ENCODE peak calls at places on chromosome 11, in six cellular contexts. W, Y, B, R, Q and D are unnamed samples.

GRCh38 chr11:65437436-65438227 is 15.0 kb downstream of the NEAT1 start:
- DNase-seq in R (no peak), Q (no peak), Y (no peak), B (no peak), W (no peak), D (no peak)

GRCh38 chr11:1653541-1654387 is 24.2 kb downstream of the KRTAP5-5 start:
- DNase-seq in Y (no peak), R (no peak), Q (no peak), B (no peak), W (no peak), D (no peak)

GRCh38 chr11:880447-880846 is 30.2 kb downstream of the CHID1 start:
- DNase-seq in B (no peak), R (no peak), Y (no peak), W (no peak), Q (no peak), D (no peak)

GRCh38 chr11:27390318-27390958 is 27.4 kb upstream of the CCDC34 start:
- DNase-seq in B (no peak), Q (no peak), R (no peak), W (no peak), Y (no peak), D (no peak)

GRCh38 chr11:20289732-20290131 is 73.8 kb upstream of the HTATIP2 start:
- DNase-seq in Q (no peak), Y (no peak), B (no peak), R (no peak), W (no peak), D (no peak)

GRCh38 chr11:1230456-1231395 is 7.9 kb downstream of the MUC5B start:
- DNase-seq in W (no peak), R (no peak), Q (no peak), Y (no peak), B (no peak), D (no peak)

GRCh38 chr11:116984589-116984988 is 113.6 kb downstream of the SIK3 start:
- DNase-seq in W (no peak), Y (no peak), B (no peak), Q (no peak), R (no peak), D (no peak)

GRCh38 chr11:59668188-59668949 is 468 bp downstream of the PATL1 start:
- DNase-seq in R (no peak), Y (peak), Q (peak), B (no peak), W (peak), D (no peak)

GRCh38 chr11:64765291-64765803 is 5.6 kb upstream of the PYGM start:
- DNase-seq in B (no peak), W (no peak), R (no peak), Y (no peak), Q (no peak), D (no peak)

GRCh38 chr11:45921561-45922424 is 663 bp upstream of the LARGE2 start:
- DNase-seq in R (no peak), Q (no peak), Y (peak), B (peak), W (peak), D (peak)

GRCh38 chr11:26992031-26992541 is 1.8 kb upstream of the FIBIN start:
- DNase-seq in R (no peak), W (no peak), Q (no peak), Y (no peak), B (no peak), D (no peak)

GRCh38 chr11:17391493-17392355 is 3.3 kb upstream of the KCNJ11 start:
- DNase-seq in Y (no peak), B (no peak), Q (peak), W (no peak), R (no peak), D (no peak)

GRCh38 chr11:60831143-60831500 is 10.8 kb upstream of the CCDC86 start:
- DNase-seq in W (peak), B (peak), R (peak), Q (peak), Y (peak), D (peak)

GRCh38 chr11:2589538-2589934 is 110.3 kb downstream of the KCNQ1OT1 start:
- DNase-seq in W (peak), R (no peak), B (peak), Q (no peak), Y (no peak), D (peak)

GRCh38 chr11:128412847-128413791 is 174.2 kb downstream of the ETS1 start:
- DNase-seq in R (no peak), Y (no peak), W (no peak), Q (peak), B (no peak), D (no peak)

GRCh38 chr11:2736577-2737225 is 36.9 kb upstream of the KCNQ1OT1 start:
- DNase-seq in W (no peak), Q (no peak), R (no peak), B (no peak), Y (no peak), D (no peak)

GRCh38 chr11:105469931-105470330 is 139.9 kb upstream of the GRIA4 start:
- DNase-seq in B (no peak), W (no peak), Q (no peak), R (no peak), Y (no peak), D (no peak)

GRCh38 chr11:14904745-14905103 is 12.7 kb upstream of the CYP2R1 start:
- DNase-seq in R (peak), Q (peak), B (peak), Y (no peak), W (peak), D (no peak)

DNA sequence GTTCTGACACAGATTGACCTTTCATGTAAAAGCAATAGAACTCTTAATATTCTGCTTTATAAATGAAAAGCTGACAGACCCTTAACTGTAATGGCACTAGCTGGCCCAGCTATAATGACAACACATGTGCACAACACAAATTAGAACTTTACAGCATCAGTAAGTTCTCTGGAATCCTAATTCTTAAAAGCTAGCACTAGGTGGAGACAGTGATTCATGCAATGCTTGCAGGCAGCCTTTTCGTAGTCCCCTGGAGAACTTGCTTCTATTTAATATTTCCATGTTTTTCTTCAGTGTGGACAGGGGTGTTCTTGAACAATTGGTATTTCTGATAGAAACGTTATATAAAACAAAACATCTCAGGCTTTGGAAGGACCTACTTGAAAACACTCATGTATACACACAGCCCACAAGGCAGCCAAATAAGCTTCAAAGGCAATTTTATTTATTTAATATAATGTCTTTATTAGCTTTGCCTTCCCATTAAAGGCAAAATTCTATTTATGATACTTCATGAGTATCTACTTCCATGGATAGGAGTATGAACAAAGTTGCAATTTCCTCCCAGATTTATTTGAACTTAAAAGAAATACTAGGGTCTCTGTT is 374.3 kb upstream of the MPPED2 start:
- DNase-seq in B (no peak), Q (peak), R (no peak), Y (no peak), W (no peak), D (no peak)
- TF ChIP-seq CTCF in B (no peak), Q (peak), R (no peak), Y (peak), W (peak), D (peak)

DNA sequence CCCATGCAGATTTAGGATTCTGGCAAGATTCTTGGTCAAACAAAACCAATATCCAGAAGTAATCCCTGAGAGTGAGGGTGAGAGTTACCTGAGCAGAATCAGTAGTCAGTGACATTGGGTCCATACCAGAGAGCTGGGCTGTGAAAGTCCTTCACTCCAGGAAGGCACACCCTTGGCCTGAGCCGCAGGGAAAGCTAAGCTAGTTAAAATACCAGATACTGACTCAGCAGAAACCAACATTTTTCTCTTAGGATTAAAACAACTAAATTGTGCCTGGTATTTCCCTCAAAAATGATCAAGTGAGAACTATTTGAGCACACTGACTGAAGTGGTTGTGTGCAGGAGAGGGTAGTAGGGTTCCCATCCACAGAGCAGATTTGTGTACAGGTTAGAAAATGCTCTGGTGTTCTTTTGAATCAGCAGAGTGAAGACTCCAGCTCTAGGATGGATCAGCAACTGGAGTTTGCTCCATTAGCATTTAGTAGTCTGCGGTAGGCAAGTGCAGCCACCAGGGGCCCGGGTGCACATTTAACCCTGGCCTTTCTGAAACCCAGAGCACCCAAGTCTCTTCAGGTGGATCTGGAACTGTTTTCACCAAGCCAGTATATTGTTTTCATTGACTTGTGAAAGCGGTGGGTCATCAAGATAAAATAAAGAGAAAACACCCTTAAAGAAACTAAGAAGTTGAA is 100.7 kb upstream of the CLPB start:
- DNase-seq in W (no peak), B (no peak), R (no peak), Y (no peak), Q (no peak), D (no peak)
- TF ChIP-seq CTCF in W (no peak), B (no peak), R (no peak), Y (peak), Q (no peak), D (no peak)

GRCh38 chr11:66851698-66852465 is 5.0 kb upstream of the LRFN4 start:
- DNase-seq in R (no peak), Y (no peak), Q (peak), B (no peak), W (no peak), D (no peak)
- TF ChIP-seq CTCF in R (no peak), Y (peak), Q (peak), B (no peak), W (no peak), D (no peak)

DNA sequence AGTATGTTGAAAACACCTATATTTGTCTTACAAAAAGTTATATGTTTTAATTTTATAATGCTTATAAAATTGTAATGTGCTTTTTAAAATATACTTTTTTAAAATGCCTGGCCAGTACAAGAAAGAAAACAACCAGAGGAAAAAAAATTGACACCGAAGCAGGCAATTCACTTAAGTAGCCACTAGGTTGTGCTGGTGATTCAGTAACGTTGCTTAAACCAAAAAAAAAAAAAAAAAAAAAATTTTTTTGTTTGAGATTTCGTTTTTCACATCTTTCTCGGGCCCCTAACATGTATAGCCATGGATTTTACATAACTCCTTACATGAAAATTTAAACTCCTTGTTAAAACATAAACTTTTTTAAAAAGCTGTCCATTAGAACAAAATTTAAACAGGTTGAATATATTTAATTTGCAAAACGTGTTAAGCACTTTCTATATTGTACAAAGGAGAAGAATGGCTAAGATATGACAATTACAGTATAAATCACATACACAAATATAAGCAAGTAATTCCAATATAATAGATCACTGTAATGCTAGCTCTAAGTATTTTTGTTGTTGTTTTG is 9.2 kb downstream of the OR8B4 start:
- DNase-seq in Q (peak), Y (no peak), R (no peak), W (no peak), B (no peak), D (no peak)
- TF ChIP-seq CTCF in Q (peak), Y (peak), R (peak), W (peak), B (no peak), D (peak)

GRCh38 chr11:107592813-107593212 is 1.9 kb downstream of the ELMOD1 start:
- DNase-seq in Y (no peak), R (no peak), Q (no peak), B (no peak), W (no peak), D (no peak)

GRCh38 chr11:107591446-107592236 is 694 bp downstream of the ELMOD1 start:
- DNase-seq in R (no peak), Y (peak), B (peak), W (no peak), Q (peak), D (no peak)

GRCh38 chr11:107592256-107592655 is 1.3 kb downstream of the ELMOD1 start:
- DNase-seq in Y (no peak), R (no peak), Q (no peak), B (no peak), W (no peak), D (no peak)

GRCh38 chr11:107590460-107591097 is 368 bp upstream of the ELMOD1 start:
- DNase-seq in B (no peak), Q (no peak), W (no peak), Y (no peak), R (no peak), D (no peak)

GRCh38 chr11:107591098-107591445 is at the start of gene ELMOD1:
- DNase-seq in B (peak), W (peak), Y (peak), Q (peak), R (no peak), D (peak)
- TF ChIP-seq CTCF in B (no peak), W (peak), Y (peak), Q (no peak), R (no peak), D (no peak)

GRCh38 chr11:70415642-70416395 is 17.5 kb downstream of the CTTN start:
- DNase-seq in B (no peak), Q (no peak), Y (no peak), W (no peak), R (no peak), D (no peak)
- TF ChIP-seq CTCF in B (no peak), Q (no peak), Y (no peak), W (no peak), R (no peak), D (no peak)

GRCh38 chr11:79768343-79768742 is 327.5 kb upstream of the TENM4 start:
- DNase-seq in R (no peak), B (no peak), Y (no peak), Q (no peak), W (peak), D (no peak)

GRCh38 chr11:79758325-79758724 is 317.5 kb upstream of the TENM4 start:
- DNase-seq in Q (no peak), W (no peak), Y (no peak), B (no peak), R (no peak), D (no peak)

DNA sequence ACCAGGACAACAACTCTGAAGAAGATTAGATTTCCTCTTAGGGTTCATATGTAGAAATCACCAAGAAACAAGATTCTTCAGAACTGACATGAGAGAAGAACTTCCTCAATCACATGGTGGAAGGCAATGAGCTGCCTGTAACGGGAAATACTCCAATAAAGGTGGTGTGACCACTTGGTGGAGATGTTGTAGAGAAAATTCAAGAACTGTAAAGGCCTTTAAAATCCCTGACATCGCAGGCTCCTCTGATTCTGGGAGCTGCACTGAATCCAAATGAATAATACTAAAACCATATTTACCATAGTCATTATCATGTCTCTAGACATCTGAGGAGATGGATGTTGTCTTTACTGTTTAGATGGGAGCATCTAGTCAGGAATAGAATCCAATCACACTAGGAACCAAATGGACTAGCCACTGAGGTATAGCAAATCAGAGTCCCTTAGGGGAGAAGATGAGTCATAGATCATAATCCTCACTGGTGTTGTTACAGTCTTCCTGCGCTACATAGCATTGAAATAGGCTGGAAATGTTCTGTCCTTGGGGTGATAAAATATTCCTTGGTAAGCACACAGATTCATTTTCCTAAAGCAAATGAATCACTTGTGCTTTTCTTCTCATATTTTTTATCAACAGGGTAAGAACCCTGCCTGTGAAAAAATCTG is 321.6 kb upstream of the TENM4 start:
- DNase-seq in R (no peak), W (no peak), B (no peak), Y (no peak), Q (no peak), D (no peak)
- TF ChIP-seq CTCF in R (no peak), W (peak), B (no peak), Y (peak), Q (no peak), D (no peak)

GRCh38 chr11:69076129-69076791 is 27.5 kb downstream of the TPCN2 start:
- DNase-seq in Y (no peak), Q (no peak), W (no peak), B (no peak), R (no peak), D (no peak)
- TF ChIP-seq CTCF in Y (no peak), Q (no peak), W (no peak), B (no peak), R (no peak), D (no peak)